ENCODE peak calls at places on chromosomes 11 and 22, in six cellular contexts. S, D, A, F, B and U are unnamed samples.

GRCh38 chr11:130421199-130421585 is 7.2 kb downstream of the ADAMTS8 start:
- DNase-seq in D (no peak), S (no peak), A (no peak), B (no peak), F (no peak), U (no peak)

GRCh38 chr11:126082251-126083109 is 19.8 kb upstream of the CDON start:
- DNase-seq in B (no peak), S (no peak), D (peak), F (no peak), A (no peak), U (no peak)

GRCh38 chr11:128627666-128628342 is 40.4 kb upstream of the ETS1 start:
- DNase-seq in A (no peak), D (no peak), B (no peak), S (no peak), F (no peak), U (no peak)

GRCh38 chr11:71263391-71263790 is 11.0 kb upstream of the SHANK2 start:
- DNase-seq in F (no peak), D (no peak), A (no peak), B (no peak), S (peak), U (no peak)

GRCh38 chr11:129410561-129410960 is 34.9 kb downstream of the BARX2 start:
- DNase-seq in A (no peak), B (no peak), S (peak), D (no peak), F (no peak), U (no peak)

GRCh38 chr11:27081056-27081455 is 40.4 kb downstream of the BBOX1 start:
- DNase-seq in A (no peak), D (no peak), S (peak), B (no peak), F (no peak), U (no peak)

GRCh38 chr22:47171441-47172221 is 409.2 kb downstream of the TBC1D22A start:
- DNase-seq in B (no peak), D (no peak), S (no peak), A (no peak), F (no peak), U (no peak)

GRCh38 chr11:121650520-121651266 is 197.9 kb upstream of the SORL1-AS1 start:
- DNase-seq in S (no peak), F (no peak), B (no peak), D (no peak), A (no peak), U (no peak)

GRCh38 chr11:9691865-9692264 is 28.0 kb downstream of the SWAP70 start:
- DNase-seq in F (no peak), D (no peak), B (no peak), A (no peak), S (peak), U (no peak)

GRCh38 chr11:121449123-121449522 is 3.0 kb upstream of the SORL1 start:
- DNase-seq in D (no peak), B (no peak), A (no peak), F (no peak), S (no peak), U (no peak)

GRCh38 chr11:113286509-113287497 is 27.6 kb upstream of the TTC12 start:
- DNase-seq in D (no peak), F (no peak), S (no peak), B (no peak), A (no peak), U (no peak)

GRCh38 chr22:24968066-24968561 is 15.6 kb downstream of the KIAA1671 start:
- DNase-seq in F (no peak), A (no peak), B (no peak), S (no peak), D (no peak), U (no peak)

GRCh38 chr11:35215945-35216344 is 77.0 kb downstream of the CD44 start:
- DNase-seq in D (no peak), A (no peak), B (no peak), S (no peak), F (no peak), U (no peak)

GRCh38 chr11:86370171-86370570 is 4.5 kb upstream of the CCDC81 start:
- DNase-seq in B (no peak), A (no peak), D (no peak), F (no peak), S (no peak), U (no peak)

GRCh38 chr11:34243620-34244493 is 114.0 kb downstream of the ABTB2 start:
- DNase-seq in F (no peak), B (no peak), D (no peak), A (peak), S (peak), U (no peak)

GRCh38 chr11:47131136-47131535 is 45.5 kb downstream of the ARFGAP2 start:
- DNase-seq in A (no peak), F (no peak), S (no peak), B (no peak), D (no peak), U (no peak)

GRCh38 chr11:36056160-36056751 is 112.4 kb downstream of the LDLRAD3 start:
- DNase-seq in S (peak), B (no peak), D (no peak), A (peak), F (no peak), U (no peak)